ENCODE peak calls at places on chromosomes 5 and 9, in eight cellular contexts. One of them, this sample, is unnamed.

GRCh38 chr9:99823392-99824377 is 2.0 kb downstream of the NR4A3 start:
- DNase-seq in AG20443: peak; percentile 54
- DNase-seq in stimulated activated CD8-positive, alpha-beta memory T cell treated with anti-CD3 and anti-CD28 coated beads, Interleukin-2, amount 100 ng/mL, for 48 hours: peak; percentile 86
- DNase-seq in heart left ventricle: peak; percentile 39
- DNase-seq in RPMI7951: peak; percentile 32
- DNase-seq in T-helper 17 cell: peak; percentile 50
- DNase-seq in right atrium auricular region: no peak
- DNase-seq in myocyte: peak; percentile 28
- DNase-seq in this sample: peak; percentile 57

GRCh38 chr9:87276851-87277251 is 220.8 kb upstream of the DAPK1 start:
- DNase-seq in AG20443: no peak
- DNase-seq in stimulated activated CD8-positive, alpha-beta memory T cell treated with anti-CD3 and anti-CD28 coated beads, Interleukin-2, amount 100 ng/mL, for 48 hours: no peak
- DNase-seq in heart left ventricle: no peak
- DNase-seq in RPMI7951: no peak
- DNase-seq in T-helper 17 cell: no peak
- DNase-seq in right atrium auricular region: no peak
- DNase-seq in myocyte: no peak
- DNase-seq in this sample: peak; percentile 90

GRCh38 chr9:130570200-130570599 is 9.2 kb upstream of the FUBP3 start:
- DNase-seq in AG20443: peak; percentile 32
- DNase-seq in stimulated activated CD8-positive, alpha-beta memory T cell treated with anti-CD3 and anti-CD28 coated beads, Interleukin-2, amount 100 ng/mL, for 48 hours: no peak
- DNase-seq in heart left ventricle: no peak
- DNase-seq in RPMI7951: peak; percentile 71
- DNase-seq in T-helper 17 cell: no peak
- DNase-seq in right atrium auricular region: no peak
- DNase-seq in myocyte: peak; percentile 37
- DNase-seq in this sample: peak; percentile 90

GRCh38 chr9:133975511-133975910 is 16.6 kb downstream of the VAV2 start:
- DNase-seq in AG20443: no peak
- DNase-seq in stimulated activated CD8-positive, alpha-beta memory T cell treated with anti-CD3 and anti-CD28 coated beads, Interleukin-2, amount 100 ng/mL, for 48 hours: no peak
- DNase-seq in heart left ventricle: no peak
- DNase-seq in RPMI7951: no peak
- DNase-seq in T-helper 17 cell: no peak
- DNase-seq in right atrium auricular region: no peak
- DNase-seq in myocyte: no peak
- DNase-seq in this sample: no peak

GRCh38 chr5:14706615-14707021 is 42.1 kb downstream of the OTULIN start:
- DNase-seq in AG20443: peak; percentile 70
- DNase-seq in stimulated activated CD8-positive, alpha-beta memory T cell treated with anti-CD3 and anti-CD28 coated beads, Interleukin-2, amount 100 ng/mL, for 48 hours: no peak
- DNase-seq in heart left ventricle: no peak
- DNase-seq in RPMI7951: peak; percentile 78
- DNase-seq in T-helper 17 cell: no peak
- DNase-seq in right atrium auricular region: no peak
- DNase-seq in myocyte: peak; percentile 41
- DNase-seq in this sample: peak; percentile 74

GRCh38 chr5:37029436-37029835 is 152.9 kb downstream of the NIPBL start:
- DNase-seq in AG20443: no peak
- DNase-seq in stimulated activated CD8-positive, alpha-beta memory T cell treated with anti-CD3 and anti-CD28 coated beads, Interleukin-2, amount 100 ng/mL, for 48 hours: no peak
- DNase-seq in heart left ventricle: no peak
- DNase-seq in RPMI7951: no peak
- DNase-seq in T-helper 17 cell: no peak
- DNase-seq in right atrium auricular region: no peak
- DNase-seq in myocyte: no peak
- DNase-seq in this sample: no peak

GRCh38 chr9:70924905-70925547 is 196.4 kb downstream of the TRPM3 start:
- DNase-seq in AG20443: peak; percentile 70
- DNase-seq in stimulated activated CD8-positive, alpha-beta memory T cell treated with anti-CD3 and anti-CD28 coated beads, Interleukin-2, amount 100 ng/mL, for 48 hours: no peak
- DNase-seq in heart left ventricle: peak; percentile 14
- DNase-seq in RPMI7951: peak; percentile 53
- DNase-seq in T-helper 17 cell: no peak
- DNase-seq in right atrium auricular region: no peak
- DNase-seq in myocyte: peak; percentile 81
- DNase-seq in this sample: peak; percentile 75

GRCh38 chr5:65034029-65034781 is 265.5 kb downstream of the CWC27 start:
- DNase-seq in AG20443: no peak
- DNase-seq in stimulated activated CD8-positive, alpha-beta memory T cell treated with anti-CD3 and anti-CD28 coated beads, Interleukin-2, amount 100 ng/mL, for 48 hours: no peak
- DNase-seq in heart left ventricle: no peak
- DNase-seq in RPMI7951: no peak
- DNase-seq in T-helper 17 cell: no peak
- DNase-seq in right atrium auricular region: peak; percentile 64
- DNase-seq in myocyte: peak; percentile 93
- DNase-seq in this sample: no peak

GRCh38 chr5:125310749-125311148 is 564.3 kb upstream of the ZNF608 start:
- DNase-seq in AG20443: no peak
- DNase-seq in stimulated activated CD8-positive, alpha-beta memory T cell treated with anti-CD3 and anti-CD28 coated beads, Interleukin-2, amount 100 ng/mL, for 48 hours: no peak
- DNase-seq in heart left ventricle: no peak
- DNase-seq in RPMI7951: peak; percentile 15
- DNase-seq in T-helper 17 cell: no peak
- DNase-seq in right atrium auricular region: no peak
- DNase-seq in myocyte: no peak
- DNase-seq in this sample: peak; percentile 75